ENCODE peak calls at places on chromosomes 12 and 14, in five cellular contexts. D, H, V, E and K are unnamed samples.

GRCh38 chr12:89384050-89384749 is 31.9 kb upstream of the DUSP6 start:
- DNase-seq in D (peak), H (no peak), V (peak), E (no peak), K (peak)

GRCh38 chr12:86179855-86180254 is 76.3 kb downstream of the MGAT4C start:
- DNase-seq in D (no peak), H (no peak), V (no peak), E (no peak), K (no peak)

GRCh38 chr12:851913-852312 is 97.6 kb downstream of the RAD52 start:
- DNase-seq in D (no peak), H (no peak), V (peak), E (no peak), K (no peak)

GRCh38 chr14:73943083-73943482 is 6.8 kb downstream of the FAM161B start:
- DNase-seq in D (no peak), H (no peak), V (peak), E (no peak), K (no peak)

GRCh38 chr12:57476162-57476992 is 3.3 kb downstream of the ARHGAP9 start:
- DNase-seq in D (no peak), H (peak), V (no peak), E (no peak), K (no peak)

GRCh38 chr12:116687888-116688287 is 50.0 kb downstream of the SPRING1 start:
- DNase-seq in D (peak), H (peak), V (no peak), E (peak), K (no peak)

GRCh38 chr12:11969437-11970154 is 101.1 kb upstream of the BCL2L14 start:
- DNase-seq in D (no peak), H (peak), V (no peak), E (no peak), K (no peak)

GRCh38 chr12:93089805-93090569 is 160.9 kb upstream of the EEA1 start:
- DNase-seq in D (no peak), H (no peak), V (no peak), E (no peak), K (no peak)

GRCh38 chr12:97940629-97941028 is 478.0 kb downstream of the RMST start:
- DNase-seq in D (no peak), H (no peak), V (no peak), E (no peak), K (no peak)

GRCh38 chr12:66397574-66397973 is 95.3 kb downstream of the HELB start:
- DNase-seq in D (no peak), H (no peak), V (no peak), E (no peak), K (no peak)

GRCh38 chr12:121175383-121176119 is 34.4 kb upstream of the P2RX4 start:
- DNase-seq in D (no peak), H (no peak), V (no peak), E (no peak), K (no peak)